ENCODE peak calls at places on chromosomes 3 and 15, in five cellular contexts. U is brain microvascular endothelial cell, Y is uterus, H is A549, P is Peyer's patch. V is an unnamed sample.

GRCh38 chr15:50058231-50058630 is 60.8 kb downstream of the ATP8B4 start:
- DNase-seq in U (no peak), Y (no peak), H (no peak), P (no peak), V (no peak)

GRCh38 chr15:92904832-92905640 is 4.9 kb downstream of the CHD2 start:
- DNase-seq in U (no peak), Y (no peak), H (no peak), P (no peak), V (peak; percentile 42)

GRCh38 chr3:143252931-143253330 is 133.4 kb downstream of the CHST2 start:
- DNase-seq in U (no peak), Y (no peak), H (no peak), P (no peak), V (no peak)

GRCh38 chr3:171454026-171454425 is 6.2 kb downstream of the TNIK start:
- DNase-seq in U (no peak), Y (no peak), H (no peak), P (peak; percentile 78), V (no peak)

GRCh38 chr3:69219101-69219708 is 96.8 kb upstream of the LMOD3 start:
- DNase-seq in U (no peak), Y (no peak), H (no peak), P (no peak), V (no peak)

GRCh38 chr15:64634576-64635485 is 140.6 kb downstream of the RBPMS2 start:
- DNase-seq in U (peak; percentile 52), Y (no peak), H (no peak), P (no peak), V (peak; percentile 65)

GRCh38 chr3:132606085-132606484 is 9.0 kb downstream of the ACKR4 start:
- DNase-seq in U (peak; percentile 18), Y (no peak), H (no peak), P (no peak), V (peak; percentile 55)

GRCh38 chr3:171353423-171353822 is 106.8 kb downstream of the TNIK start:
- DNase-seq in U (no peak), Y (no peak), H (no peak), P (no peak), V (no peak)

DNA sequence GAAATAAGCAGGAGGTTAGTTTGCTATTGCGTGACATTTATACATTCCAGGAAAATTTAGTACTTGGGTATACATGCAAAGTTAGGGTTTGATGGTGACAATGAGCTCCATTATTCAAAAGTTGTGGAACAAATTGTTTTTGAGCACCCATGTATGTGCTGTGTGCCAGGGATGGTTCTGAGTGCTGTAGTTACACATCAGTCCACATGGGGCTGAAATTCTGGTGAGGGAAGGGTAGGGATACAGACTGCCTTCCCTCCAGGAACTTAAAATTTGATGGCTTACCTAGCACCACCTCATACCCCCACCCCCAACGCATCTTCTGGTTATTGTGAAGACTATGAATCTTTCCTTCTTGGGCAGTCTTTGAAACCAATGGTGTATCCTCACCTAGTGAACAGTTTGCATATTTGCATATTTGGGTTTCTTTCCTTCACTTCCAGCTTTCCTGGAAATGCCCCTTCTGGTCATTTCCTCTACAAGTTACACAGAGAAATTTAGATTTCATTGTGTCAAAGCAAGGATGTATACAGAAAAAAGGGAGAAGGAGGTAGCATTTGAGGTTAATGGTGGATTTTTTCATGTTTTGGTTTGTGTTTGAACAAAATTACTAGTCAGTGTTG is 222.0 kb upstream of the IL12A start:
- DNase-seq in U (peak; percentile 55), Y (peak; percentile 40), H (peak; percentile 73), P (no peak), V (peak; percentile 41)
- H3K4me3 ChIP-seq in U (peak overlapping the region; percentile 83), Y (no peak overlapping the region), H (peak overlapping the region; percentile 94), P (no peak overlapping the region), V (peak overlapping the region; percentile 70)

GRCh38 chr3:11632966-11633365 is 10.7 kb downstream of the VGLL4 start:
- DNase-seq in U (no peak), Y (no peak), H (no peak), P (no peak), V (no peak)

GRCh38 chr3:11629716-11630115 is 14.0 kb downstream of the VGLL4 start:
- DNase-seq in U (no peak), Y (no peak), H (no peak), P (no peak), V (peak; percentile 37)

GRCh38 chr3:11634081-11634635 is 9.6 kb downstream of the VGLL4 start:
- DNase-seq in U (no peak), Y (peak; percentile 50), H (no peak), P (no peak), V (no peak)

GRCh38 chr3:11632564-11632963 is 11.2 kb downstream of the VGLL4 start:
- DNase-seq in U (no peak), Y (no peak), H (no peak), P (no peak), V (no peak)

GRCh38 chr3:11631822-11632221 is 11.9 kb downstream of the VGLL4 start:
- DNase-seq in U (no peak), Y (no peak), H (no peak), P (no peak), V (no peak)
- H3K4me3 ChIP-seq in U (no peak overlapping the region), Y (no peak overlapping the region), H (no peak overlapping the region), P (no peak overlapping the region), V (no peak overlapping the region)

GRCh38 chr15:79089890-79090486 is 592 bp downstream of the RASGRF1 start:
- DNase-seq in U (no peak), Y (no peak), H (no peak), P (peak; percentile 31), V (no peak)
- H3K4me3 ChIP-seq in U (no peak overlapping the region), Y (no peak overlapping the region), H (peak overlapping the region; percentile 39), P (no peak overlapping the region), V (no peak overlapping the region)

DNA sequence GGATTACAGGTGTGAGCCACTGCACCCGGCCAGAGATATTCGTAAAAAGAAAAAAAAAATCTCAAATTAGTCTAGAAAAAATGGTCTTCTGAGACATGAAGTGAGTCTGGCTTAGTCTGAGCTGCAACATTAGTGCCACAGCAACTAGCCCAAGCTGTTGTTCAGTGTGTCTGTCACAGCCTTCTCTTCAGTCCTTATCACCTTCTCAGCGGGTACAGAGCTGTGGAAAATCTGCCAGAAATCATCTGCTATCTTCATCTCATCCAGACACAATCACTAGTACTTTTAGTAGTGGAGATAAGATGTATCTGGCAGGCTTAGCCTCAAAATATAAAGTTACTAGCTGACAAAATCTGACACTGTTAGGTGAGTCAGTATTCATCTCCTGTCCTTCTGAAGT is 120.6 kb upstream of the CGNL1 start:
- DNase-seq in U (no peak), Y (no peak), H (no peak), P (no peak), V (no peak)
- H3K4me3 ChIP-seq in U (no peak overlapping the region), Y (no peak overlapping the region), H (no peak overlapping the region), P (no peak overlapping the region), V (no peak overlapping the region)

GRCh38 chr3:130345487-130346079 is at the start of gene COL6A5:
- DNase-seq in U (no peak), Y (no peak), H (no peak), P (no peak), V (no peak)
- H3K4me3 ChIP-seq in U (no peak within 1 kb of the TSS), Y (no peak within 1 kb of the TSS), H (no peak within 1 kb of the TSS), P (no peak within 1 kb of the TSS), V (no peak within 1 kb of the TSS)